ENCODE peak calls at places on chromosomes 13 and 19, in four cellular contexts. S is PC-9, Y is fibroblast of lung, N is GM23248. P is an unnamed sample.

GRCh38 chr13:24272452-24273161 is 36.8 kb upstream of the C1QTNF9 start:
- DNase-seq in N (no peak), Y (no peak), S (no peak), P (no peak)

GRCh38 chr19:12656899-12657571 is 9.5 kb downstream of the MAN2B1 start:
- DNase-seq in Y (no peak), N (peak), S (no peak), P (no peak)

GRCh38 chr13:49044008-49044407 is 68.3 kb downstream of the FNDC3A start:
- DNase-seq in N (no peak), Y (no peak), S (no peak), P (no peak)

GRCh38 chr19:5534787-5535586 is 32.8 kb downstream of the TINCR start:
- DNase-seq in Y (peak), S (no peak), N (no peak), P (no peak)

GRCh38 chr19:33264881-33265445 is 37.4 kb downstream of the CEBPA start:
- DNase-seq in S (no peak), Y (no peak), N (no peak), P (no peak)

GRCh38 chr13:29436291-29436690 is 159.2 kb downstream of the SLC7A1 start:
- DNase-seq in Y (peak), N (peak), S (no peak), P (no peak)

GRCh38 chr19:30744741-30745475 is 372.7 kb downstream of the ZNF536 start:
- DNase-seq in N (no peak), Y (no peak), S (no peak), P (no peak)

GRCh38 chr19:3055741-3056453 is 6.4 kb downstream of the TLE5 start:
- DNase-seq in Y (no peak), N (no peak), S (peak), P (no peak)

GRCh38 chr19:41893899-41894298 is 10.9 kb downstream of the ARHGEF1 start:
- DNase-seq in Y (no peak), N (peak), S (no peak), P (peak)

GRCh38 chr19:42088471-42089190 is 12.7 kb downstream of the ZNF574 start:
- DNase-seq in Y (peak), S (peak), N (peak), P (no peak)

GRCh38 chr19:11198769-11199469 is 1.6 kb upstream of the KANK2 start:
- DNase-seq in Y (no peak), S (no peak), N (no peak), P (no peak)

GRCh38 chr19:33273881-33274662 is 28.3 kb downstream of the CEBPA start:
- DNase-seq in S (peak), N (peak), Y (peak), P (no peak)

GRCh38 chr13:41802684-41803554 is 158.0 kb downstream of the VWA8 start:
- DNase-seq in Y (peak), N (peak), S (no peak), P (no peak)

GRCh38 chr13:98514268-98514667 is 62.6 kb downstream of the STK24 start:
- DNase-seq in N (no peak), Y (no peak), S (no peak), P (no peak)

GRCh38 chr13:35914662-35915061 is 216.5 kb downstream of the DCLK1 start:
- DNase-seq in N (peak), S (no peak), Y (no peak), P (no peak)

GRCh38 chr13:113520571-113520970 is 30.1 kb upstream of the DCUN1D2 start:
- DNase-seq in N (no peak), S (no peak), Y (no peak), P (no peak)

GRCh38 chr19:18156268-18156667 is 3.3 kb downstream of the PIK3R2 start:
- DNase-seq in Y (no peak), N (no peak), S (no peak), P (no peak)

GRCh38 chr19:18155095-18156087 is 2.4 kb downstream of the PIK3R2 start:
- DNase-seq in S (no peak), N (no peak), Y (no peak), P (no peak)

GRCh38 chr19:18157465-18158063 is 4.6 kb downstream of the PIK3R2 start:
- DNase-seq in N (no peak), Y (no peak), S (no peak), P (peak)

GRCh38 chr19:18158471-18158870 is 5.5 kb downstream of the PIK3R2 start:
- DNase-seq in N (no peak), S (no peak), Y (no peak), P (no peak)

DNA sequence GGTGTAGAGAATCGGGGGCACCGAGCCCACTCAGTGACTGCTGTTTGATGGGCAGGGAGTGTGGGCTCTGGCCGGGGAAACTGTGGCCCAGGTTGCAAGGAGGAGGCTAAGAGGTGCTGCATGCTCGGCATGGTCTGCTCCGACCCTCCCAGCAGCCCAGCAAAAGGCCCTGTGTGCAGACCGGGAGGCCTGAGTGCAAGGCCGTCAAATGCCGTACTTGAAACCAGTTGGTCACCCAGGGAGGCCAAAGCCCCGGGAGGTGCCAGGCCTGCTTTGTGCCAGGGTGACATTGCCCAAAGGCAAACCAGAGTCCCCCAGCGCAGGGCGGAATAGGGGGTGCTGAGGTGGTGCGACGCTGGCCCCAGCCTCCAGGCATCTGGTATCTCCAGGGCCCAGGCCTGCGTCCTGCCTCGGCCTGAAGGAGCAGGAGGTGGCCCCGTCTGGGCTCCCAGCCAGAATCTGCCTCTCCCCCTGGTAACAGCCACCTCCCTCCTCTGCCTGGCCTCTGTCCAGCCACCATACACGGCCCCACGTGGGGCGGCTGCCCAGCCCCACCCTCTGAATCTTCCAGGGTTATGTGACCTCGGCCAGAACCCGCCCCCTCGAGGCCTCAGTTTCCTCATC is 4.0 kb downstream of the PIK3R2 start:
- DNase-seq in N (peak), S (peak), Y (peak), P (no peak)
- H3K27ac ChIP-seq in N (no peak), S (no peak), Y (no peak), P (no peak)

DNA sequence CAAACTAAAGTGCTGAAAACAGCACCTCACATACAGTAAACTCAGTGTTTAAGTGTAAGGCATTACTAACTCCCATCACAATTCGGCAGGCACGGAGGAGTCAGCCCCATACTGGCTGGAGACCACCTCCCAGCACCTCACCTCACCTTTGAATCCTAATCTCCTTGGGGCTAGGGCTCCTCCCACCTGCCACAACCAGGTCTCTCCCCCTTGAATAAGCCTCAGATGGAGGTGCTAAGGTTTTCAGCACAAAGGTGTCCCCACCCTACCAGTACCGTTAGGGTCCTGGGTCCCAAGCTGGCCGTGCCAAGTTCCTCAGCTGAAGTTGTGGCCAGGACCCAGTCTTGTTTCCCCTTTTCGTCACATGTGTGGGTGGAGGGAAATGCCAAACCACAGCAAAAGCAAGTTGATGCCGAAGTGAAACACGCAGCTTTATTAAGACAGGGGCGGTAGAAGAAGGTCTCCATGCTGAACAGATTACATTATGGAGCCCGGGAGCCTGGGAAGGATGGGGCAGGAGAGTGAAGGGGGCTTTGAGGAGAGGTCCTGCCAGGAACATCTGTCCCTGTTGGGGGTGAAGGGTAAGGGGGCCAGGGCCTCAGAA is at the start of gene IGFLR1:
- DNase-seq in N (no peak), Y (no peak), S (no peak), P (no peak)
- TF ChIP-seq EZH2 in N (no peak), Y (no peak), S (no peak), P (no peak)

GRCh38 chr19:7191946-7192691 is 102.1 kb downstream of the INSR start:
- DNase-seq in S (no peak), N (peak), Y (no peak), P (no peak)
- H2AFZ ChIP-seq in S (no peak), N (peak), Y (no peak), P (no peak)

DNA sequence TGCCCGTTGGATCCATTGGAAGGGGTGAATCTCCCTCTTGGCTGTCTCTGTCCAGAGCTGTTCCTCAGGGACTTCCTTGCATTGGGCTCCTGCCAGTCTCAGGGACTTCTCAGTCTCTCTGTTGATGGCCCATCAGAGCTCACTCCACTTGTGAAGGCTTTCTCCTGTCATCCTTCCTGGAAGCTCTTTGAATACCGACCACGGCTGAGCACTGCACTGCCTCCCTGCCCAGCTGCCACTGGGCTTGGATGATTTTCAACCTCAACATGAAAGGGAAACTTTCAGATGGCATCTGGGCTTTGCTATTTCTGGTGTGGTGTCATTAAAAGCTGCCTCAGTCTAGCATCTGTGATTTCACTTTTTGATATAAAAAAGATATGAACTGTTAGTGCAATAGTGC is 66.1 kb upstream of the ANKRD10 start:
- DNase-seq in S (no peak), Y (no peak), N (no peak), P (no peak)
- H3K27ac ChIP-seq in S (no peak), Y (no peak), N (no peak), P (no peak)